ENCODE peak calls at places on chromosomes 11 and 22, in seven cellular contexts. S is RPMI7951; I is NCI-H2171; U is ACHN; H is effector CD4-positive, alpha-beta T cell; N is neural progenitor cell; V is stimulated activated CD4-positive, alpha-beta T cell treated with anti-CD3 and anti-CD28 coated beads, Interleukin-4, amount 100 ng/mL, for 48 hours. T is an unnamed sample.

GRCh38 chr22:22421392-22421791 is 87.2 kb downstream of the ZNF280B start:
- DNase-seq in H (no peak), N (no peak), V (no peak), S (no peak), U (no peak), I (no peak), T (no peak)

GRCh38 chr22:22995166-22995565 is 75.2 kb upstream of the GNAZ start:
- DNase-seq in I (peak; percentile 72), N (no peak), H (no peak), V (no peak), S (no peak), U (no peak), T (no peak)

GRCh38 chr11:126039485-126040271 is 23.0 kb downstream of the CDON start:
- DNase-seq in V (no peak), H (no peak), N (no peak), I (no peak), U (no peak), S (no peak), T (no peak)

GRCh38 chr22:42078469-42079318 is 806 bp upstream of the SMDT1 start:
- DNase-seq in H (no peak), I (no peak), N (no peak), U (no peak), V (no peak), S (no peak), T (no peak)

GRCh38 chr11:10407055-10407454 is 48.0 kb upstream of the AMPD3 start:
- DNase-seq in V (no peak), S (peak; percentile 87), I (no peak), N (no peak), H (no peak), U (no peak), T (no peak)

GRCh38 chr22:32499666-32500065 is 25.1 kb downstream of the FBXO7 start:
- DNase-seq in H (no peak), U (no peak), I (no peak), V (no peak), N (no peak), S (no peak), T (no peak)

GRCh38 chr11:61477734-61478148 is 30.8 kb upstream of the LRRC10B start:
- DNase-seq in N (peak; percentile 79), S (no peak), I (peak; percentile 8), V (peak; percentile 45), U (peak; percentile 10), H (peak; percentile 43), T (no peak)

GRCh38 chr11:115581871-115582639 is 77.8 kb upstream of the CADM1 start:
- DNase-seq in V (no peak), U (no peak), S (peak; percentile 70), I (peak; percentile 78), H (no peak), N (peak; percentile 33), T (no peak)

GRCh38 chr11:44726278-44727113 is at the start of gene TSPAN18:
- DNase-seq in H (peak; percentile 19), U (no peak), I (peak; percentile 51), S (no peak), V (no peak), N (peak; percentile 90), T (peak; percentile 32)

GRCh38 chr11:126007263-126007662 is 55.4 kb downstream of the CDON start:
- DNase-seq in N (no peak), I (no peak), S (peak; percentile 80), H (no peak), U (no peak), V (no peak), T (no peak)

T was measured in T-helper 22 cell.